ENCODE peak calls at places on chromosomes 2 and 18, in eight cellular contexts. N is stomach, P is K562, U is transverse colon, K is HCT116, S is GM12878, O is endothelial cell of umbilical vein, B is suprapubic skin. F is an unnamed sample.
A peak's percentile ranks its signal among the peaks of the same experiment; 100 is the strongest.

GRCh38 chr2:136327162-136327852 is 209.4 kb upstream of the CXCR4 start:
- DNase-seq in N (peak; percentile 27), P (peak; percentile 18), U (peak; percentile 58), K (no peak), S (peak; percentile 71), O (peak; percentile 30), B (no peak), F (no peak)

GRCh38 chr2:171411791-171412483 is 21.9 kb downstream of the METTL8 start:
- DNase-seq in N (no peak), P (no peak), U (no peak), K (no peak), S (no peak), O (peak; percentile 50), B (no peak), F (no peak)

GRCh38 chr2:42903821-42904575 is 111.6 kb upstream of the HAAO start:
- DNase-seq in N (no peak), P (no peak), U (no peak), K (no peak), S (no peak), O (no peak), B (peak; percentile 70), F (no peak)

GRCh38 chr18:37481491-37481890 is 84.1 kb downstream of the CELF4 start:
- DNase-seq in N (no peak), P (no peak), U (no peak), K (no peak), S (no peak), O (no peak), B (no peak), F (no peak)

GRCh38 chr18:61322265-61322873 is 10.9 kb upstream of the CDH20 start:
- DNase-seq in N (peak; percentile 44), P (peak; percentile 29), U (peak; percentile 64), K (peak; percentile 27), S (no peak), O (peak; percentile 53), B (no peak), F (peak; percentile 78)

GRCh38 chr2:48914477-48915077 is 159.1 kb upstream of the LHCGR start:
- DNase-seq in N (no peak), P (no peak), U (no peak), K (no peak), S (no peak), O (no peak), B (no peak), F (no peak)

GRCh38 chr2:203951366-203951902 is 14.9 kb downstream of the ICOS start:
- DNase-seq in N (no peak), P (no peak), U (no peak), K (no peak), S (peak; percentile 23), O (no peak), B (no peak), F (no peak)

GRCh38 chr2:197707316-197708213 is 2.4 kb downstream of the MARS2 start:
- DNase-seq in N (no peak), P (no peak), U (no peak), K (peak; percentile 24), S (no peak), O (peak; percentile 60), B (no peak), F (no peak)

GRCh38 chr18:74066018-74066417 is 81.6 kb downstream of the FBXO15 start:
- DNase-seq in N (no peak), P (no peak), U (no peak), K (no peak), S (no peak), O (no peak), B (no peak), F (no peak)

GRCh38 chr2:4533806-4534205 is 830.4 kb downstream of the DCDC2C start:
- DNase-seq in N (no peak), P (no peak), U (no peak), K (no peak), S (no peak), O (no peak), B (no peak), F (no peak)

GRCh38 chr2:9473308-9473984 is 905 bp upstream of the IAH1 start:
- DNase-seq in N (peak; percentile 52), P (no peak), U (peak; percentile 46), K (no peak), S (no peak), O (no peak), B (no peak), F (peak; percentile 77)

GRCh38 chr2:16148632-16149348 is 208.4 kb downstream of the MYCN start:
- DNase-seq in N (no peak), P (no peak), U (no peak), K (no peak), S (no peak), O (no peak), B (no peak), F (no peak)

GRCh38 chr18:31041346-31042067 is 1.0 kb downstream of the DSC3 start:
- DNase-seq in N (no peak), P (no peak), U (peak; percentile 10), K (no peak), S (no peak), O (peak; percentile 3), B (no peak), F (peak; percentile 61)

GRCh38 chr2:160205511-160205910 is 5.4 kb upstream of the ITGB6 start:
- DNase-seq in N (peak; percentile 85), P (no peak), U (peak; percentile 81), K (peak; percentile 99), S (no peak), O (peak; percentile 97), B (peak; percentile 85), F (no peak)

GRCh38 chr18:5534845-5535244 is 9.0 kb downstream of the EPB41L3 start:
- DNase-seq in N (no peak), P (no peak), U (no peak), K (no peak), S (no peak), O (no peak), B (no peak), F (no peak)

DNA sequence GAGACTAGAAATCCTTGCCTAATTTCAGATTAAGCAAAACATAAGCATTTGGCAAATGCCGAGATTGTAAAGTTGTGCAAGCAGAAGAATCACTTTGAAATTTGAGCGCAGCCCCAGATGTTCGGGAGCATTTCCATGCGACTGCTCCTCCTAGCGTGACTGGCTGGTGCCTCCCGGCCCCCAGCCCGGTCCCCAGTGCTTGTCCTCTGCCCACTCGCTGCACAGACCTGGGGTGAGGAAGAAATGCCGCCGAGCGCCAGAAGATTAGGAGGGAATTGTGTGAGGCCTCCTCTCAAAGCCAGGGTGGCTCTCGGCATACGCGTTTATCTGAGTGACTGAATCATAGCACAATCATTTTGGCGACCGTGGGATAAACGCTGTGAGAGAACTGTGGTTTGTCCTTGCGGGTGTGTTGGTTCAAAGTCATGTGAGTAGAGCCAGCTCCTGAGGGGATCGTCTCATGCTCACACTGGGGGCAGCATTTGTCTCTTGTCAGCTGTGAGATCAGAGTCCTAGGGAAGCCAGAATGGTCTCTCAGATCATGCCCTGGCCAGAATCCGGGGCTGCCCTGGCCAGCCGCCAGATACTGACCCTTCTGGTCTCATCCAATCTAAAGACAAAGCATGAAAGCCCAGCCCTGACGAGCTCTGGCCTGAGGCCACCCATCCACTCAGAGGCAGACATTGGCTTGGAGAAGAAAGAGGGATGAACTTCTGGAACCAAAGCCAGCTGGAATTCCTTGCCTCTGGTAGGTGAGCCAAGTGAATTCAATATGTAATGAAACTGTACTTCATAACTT is 189.3 kb downstream of the SH3RF3 start:
- DNase-seq in N (peak; percentile 50), P (no peak), U (peak; percentile 61), K (no peak), S (no peak), O (no peak), B (peak; percentile 90), F (no peak)
- H3K27ac ChIP-seq in N (peak overlapping the region; percentile 65), P (no peak overlapping the region), U (peak overlapping the region; percentile 61), K (no peak overlapping the region), S (no peak overlapping the region), O (no peak overlapping the region), B (peak overlapping the region; percentile 80), F (no peak overlapping the region)

GRCh38 chr2:219388127-219388844 is 574 bp upstream of the DNPEP start:
- DNase-seq in N (peak; percentile 99), P (peak; percentile 94), U (peak; percentile 99), K (peak; percentile 90), S (peak; percentile 83), O (peak; percentile 96), B (peak; percentile 99), F (peak; percentile 100)
- TF ChIP-seq POLR2AphosphoS5 in N (peak; percentile 65), P (no peak), U (no peak), K (no peak), S (no peak), O (peak; percentile 49), B (no peak), F (peak; percentile 37)

DNA sequence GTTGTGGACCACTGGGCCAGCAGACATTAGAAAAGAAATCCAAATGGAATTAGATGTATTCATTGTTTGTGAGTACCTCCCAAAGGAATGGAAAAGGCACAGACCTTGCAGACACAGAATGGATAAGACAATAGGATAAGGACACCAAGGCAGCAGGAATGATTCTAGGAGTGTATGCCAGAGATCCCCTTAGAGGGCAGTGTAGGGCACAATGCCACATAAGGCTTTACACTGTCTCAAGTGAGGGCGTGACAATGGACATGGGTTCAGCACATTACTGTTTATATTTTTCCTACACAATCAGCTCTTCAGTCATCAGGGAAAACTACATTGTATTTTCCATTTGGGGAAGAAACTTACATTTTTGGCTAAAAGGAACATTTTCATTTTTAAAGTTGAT is 250.9 kb downstream of the PTH2R start:
- DNase-seq in N (no peak), P (no peak), U (no peak), K (peak; percentile 23), S (no peak), O (no peak), B (no peak), F (no peak)
- H3K4me1 ChIP-seq in N (no peaks in the 10 kb centered on the region), P (no peaks in the 10 kb centered on the region), U (no peaks in the 10 kb centered on the region), K (no peaks in the 10 kb centered on the region), S (no peaks in the 10 kb centered on the region), O (no peaks in the 10 kb centered on the region), B (no peaks in the 10 kb centered on the region), F (no peaks in the 10 kb centered on the region)

DNA sequence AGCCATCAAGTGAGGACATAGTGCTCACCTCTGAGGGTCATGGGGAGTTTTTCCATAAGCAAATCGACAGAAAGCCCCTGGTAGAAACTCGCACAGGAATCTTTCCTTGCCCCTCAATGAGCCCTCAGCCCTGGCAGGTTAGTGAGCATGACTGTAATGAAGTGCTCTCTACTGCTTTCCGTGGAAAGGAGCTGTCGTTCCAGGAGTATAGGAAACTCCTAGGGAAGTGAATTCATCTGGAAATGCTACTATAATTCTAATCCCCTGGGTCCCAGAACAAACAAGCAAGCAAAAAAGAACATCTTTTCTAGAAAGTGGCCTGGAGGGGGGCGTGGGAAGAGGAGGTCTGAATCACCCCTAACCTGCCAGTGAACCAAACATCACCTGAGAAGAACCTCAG is 18.1 kb downstream of the BCL2L11 start:
- DNase-seq in N (no peak), P (no peak), U (no peak), K (no peak), S (no peak), O (no peak), B (no peak), F (no peak)
- H3K27ac ChIP-seq in N (no peak overlapping the region), P (no peak overlapping the region), U (no peak overlapping the region), K (no peak overlapping the region), S (no peak overlapping the region), O (no peak overlapping the region), B (no peak overlapping the region), F (no peak overlapping the region)

F was measured in spleen.